ENCODE peak calls at places on chromosomes 16 and 17, in ten cellular contexts. R is pancreas; W is CD8-positive, alpha-beta T cell; K is neural progenitor cell; P is upper lobe of right lung; A is heart left ventricle; M is neuronal stem cell; E is ovary; Y is naive thymus-derived CD4-positive, alpha-beta T cell; D is left ventricle myocardium inferior. G is an unnamed sample. For H3K4me1, the result is how much of the 10 kb centered on the place peaks cover.

GRCh38 chr17:35433075-35433894 is 985 bp upstream of the SLFN12 start:
- DNase-seq in D (peak), A (peak), K (peak), W (peak), Y (no peak), R (peak), E (peak), P (peak), M (peak), G (peak)

GRCh38 chr17:69179227-69179952 is 37.7 kb upstream of the ABCA6 start:
- DNase-seq in D (no peak), Y (no peak), M (no peak), P (no peak), E (no peak), W (no peak), A (no peak), R (no peak), K (no peak), G (no peak)

GRCh38 chr16:80948886-80949502 is 57.7 kb downstream of the CMC2 start:
- DNase-seq in K (peak), W (no peak), R (peak), P (peak), E (peak), M (peak), A (peak), Y (no peak), D (peak), G (no peak)

GRCh38 chr17:72592242-72592966 is 471.6 kb downstream of the SOX9 start:
- DNase-seq in R (peak), W (peak), Y (peak), K (peak), A (peak), P (peak), E (no peak), D (peak), M (peak), G (peak)

GRCh38 chr17:35099929-35100328 is 19.7 kb downstream of the RAD51D start:
- DNase-seq in Y (no peak), P (no peak), A (no peak), K (no peak), W (no peak), D (no peak), M (no peak), R (no peak), E (no peak), G (no peak)

GRCh38 chr16:28126684-28127620 is 63.4 kb upstream of the GSG1L start:
- DNase-seq in W (no peak), D (no peak), K (no peak), Y (no peak), R (no peak), E (no peak), A (no peak), M (no peak), P (no peak), G (no peak)

GRCh38 chr17:74924250-74924948 is at the start of gene OTOP2:
- DNase-seq in W (no peak), Y (peak), M (no peak), P (peak), D (peak), E (no peak), K (peak), A (no peak), R (no peak), G (no peak)

GRCh38 chr17:83067718-83068261 is 11.6 kb upstream of the METRNL start:
- DNase-seq in R (peak), P (peak), E (no peak), K (peak), D (peak), W (no peak), M (no peak), Y (no peak), A (peak), G (no peak)

GRCh38 chr17:74637265-74637664 is 13.7 kb upstream of the CD300E start:
- DNase-seq in Y (no peak), D (no peak), M (no peak), W (no peak), K (no peak), E (no peak), P (peak), R (no peak), A (no peak), G (no peak)

GRCh38 chr17:330993-331701 is 21.5 kb downstream of the RPH3AL start:
- DNase-seq in M (no peak), D (peak), R (peak), Y (peak), P (peak), W (peak), K (no peak), E (peak), A (peak), G (peak)

GRCh38 chr17:16361874-16362273 is 8.6 kb upstream of the CENPV start:
- DNase-seq in A (no peak), D (no peak), E (no peak), W (no peak), M (no peak), K (no peak), P (peak), Y (no peak), R (no peak), G (no peak)

GRCh38 chr17:21098934-21099687 is 27.7 kb upstream of the DHRS7B start:
- DNase-seq in R (no peak), D (peak), M (peak), Y (peak), E (peak), K (peak), A (peak), W (peak), P (peak), G (peak)

GRCh38 chr17:19664136-19664820 is 15.7 kb downstream of the ALDH3A2 start:
- DNase-seq in E (no peak), W (no peak), A (peak), M (no peak), P (no peak), Y (no peak), K (no peak), D (peak), R (no peak), G (no peak)

GRCh38 chr17:61476476-61477203 is 24.4 kb downstream of the TBX4 start:
- DNase-seq in E (no peak), M (no peak), K (no peak), R (no peak), P (peak), D (no peak), Y (no peak), A (peak), W (no peak), G (no peak)

GRCh38 chr17:61475726-61476125 is 23.5 kb downstream of the TBX4 start:
- DNase-seq in K (no peak), R (no peak), D (no peak), A (peak), M (no peak), P (peak), Y (no peak), E (no peak), W (no peak), G (no peak)

GRCh38 chr17:61477204-61477834 is 25.1 kb downstream of the TBX4 start:
- DNase-seq in P (peak), A (peak), M (no peak), Y (no peak), E (no peak), K (no peak), W (no peak), D (no peak), R (no peak), G (no peak)

GRCh38 chr17:61474235-61474927 is 22.2 kb downstream of the TBX4 start:
- DNase-seq in P (peak), D (no peak), E (no peak), R (no peak), A (peak), M (no peak), W (no peak), K (no peak), Y (no peak), G (peak)

DNA sequence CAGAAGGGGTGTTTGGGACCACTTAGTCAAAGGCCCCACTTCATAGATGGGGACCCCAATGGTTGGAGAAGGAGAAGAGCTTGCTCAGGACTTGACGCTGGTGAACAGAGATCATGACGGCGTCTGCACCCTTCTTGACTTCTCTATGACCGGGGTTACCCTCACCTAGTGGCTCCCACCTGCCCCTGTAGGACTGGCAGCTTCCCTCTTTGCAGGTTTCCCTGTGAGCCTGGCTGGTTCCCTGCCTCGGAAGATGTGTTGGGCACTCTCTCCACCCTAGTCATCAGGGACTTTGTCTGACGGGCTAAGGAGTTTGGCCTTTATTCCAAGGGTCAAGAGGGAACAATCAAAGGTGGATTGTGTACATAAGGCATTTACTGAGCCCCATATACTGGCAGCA is 22.7 kb downstream of the TBX4 start:
- DNase-seq in Y (no peak), R (no peak), D (no peak), E (no peak), W (no peak), K (no peak), P (peak), A (peak), M (no peak), G (no peak)
- H3K4me3 ChIP-seq in Y (no peak), R (no peak), D (no peak), E (no peak), W (no peak), K (no peak), P (no peak), A (no peak), M (no peak), G (no peak)

DNA sequence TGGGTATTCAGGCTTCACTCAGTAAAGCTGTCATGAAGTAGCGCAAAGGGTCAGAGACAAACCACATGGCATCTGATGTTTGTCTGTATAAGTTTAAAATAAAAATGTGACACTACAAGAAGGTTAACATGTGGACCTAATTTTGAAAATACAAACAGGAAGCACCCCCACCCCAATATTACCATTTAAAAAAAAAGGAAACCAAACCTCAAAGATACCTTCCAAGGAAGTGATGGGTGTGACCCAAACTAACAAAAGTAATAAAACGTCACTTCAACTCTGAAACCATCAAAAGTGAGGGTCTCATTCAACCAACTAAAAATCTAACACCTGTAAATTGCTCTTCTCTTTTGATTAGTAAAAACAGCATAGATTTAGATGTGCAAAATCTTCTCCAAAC is 3.6 kb downstream of the STAT5B start:
- DNase-seq in D (no peak), A (no peak), W (no peak), E (no peak), M (no peak), K (no peak), R (no peak), Y (peak), P (no peak), G (no peak)
- H3K4me1 ChIP-seq in D (half or more), A (under half), W (half or more), E (under half), M (under half), K (under half), R (under half), Y (half or more), P (under half), G (under half)

GRCh38 chr16:86608301-86608747 is 30.0 kb downstream of the FOXL1 start:
- DNase-seq in R (no peak), M (no peak), Y (no peak), A (no peak), K (no peak), P (no peak), W (no peak), E (no peak), D (no peak), G (no peak)
- H3K4me3 ChIP-seq in R (no peak), M (peak), Y (no peak), A (no peak), K (no peak), P (no peak), W (no peak), E (no peak), D (no peak), G (no peak)

GRCh38 chr17:40320771-40321501 is 12.0 kb downstream of the RARA start:
- DNase-seq in K (no peak), R (no peak), A (peak), E (peak), W (peak), Y (no peak), M (no peak), D (peak), P (peak), G (peak)

GRCh38 chr17:40317345-40317873 is 8.4 kb downstream of the RARA start:
- DNase-seq in Y (no peak), A (peak), E (peak), W (peak), R (no peak), M (no peak), P (peak), D (peak), K (peak), G (peak)

GRCh38 chr17:40317880-40318834 is 9.2 kb downstream of the RARA start:
- DNase-seq in E (peak), W (peak), M (peak), Y (peak), D (peak), A (peak), R (peak), P (peak), K (peak), G (peak)

GRCh38 chr17:40319651-40320550 is 10.9 kb downstream of the RARA start:
- DNase-seq in D (peak), E (peak), P (peak), Y (peak), A (peak), M (no peak), K (no peak), R (peak), W (peak), G (no peak)

GRCh38 chr17:40318835-40319332 is 9.9 kb downstream of the RARA start:
- DNase-seq in A (peak), Y (no peak), R (no peak), W (no peak), P (peak), E (peak), D (peak), M (no peak), K (no peak), G (peak)
- H3K4me1 ChIP-seq in A (half or more), Y (half or more), R (under half), W (half or more), P (half or more), E (under half), D (half or more), M (under half), K (under half), G (under half)

G was measured in uterus.